ENCODE peak calls at places on chromosomes 12 and 14, in nine cellular contexts. X is IMR-90, N is heart left ventricle, D is A549, Q is transverse colon, P is HCT116, G is body of pancreas, H is sigmoid colon, S is ovary. T is an unnamed sample.

GRCh38 chr12:21169878-21170472 is 39.0 kb downstream of the SLCO1B1 start:
- DNase-seq in D (peak), P (peak), G (peak), H (no peak), Q (peak), X (peak), S (no peak), N (no peak), T (no peak)

GRCh38 chr14:99093532-99094517 is 178.2 kb downstream of the BCL11B start:
- DNase-seq in S (no peak), H (no peak), N (no peak), X (no peak), Q (no peak), G (no peak), P (no peak), D (no peak), T (no peak)

GRCh38 chr14:99077844-99078236 is 194.2 kb downstream of the BCL11B start:
- DNase-seq in Q (no peak), G (no peak), H (no peak), S (no peak), N (no peak), X (no peak), D (no peak), P (no peak), T (no peak)

GRCh38 chr14:80930836-80931389 is 10.6 kb downstream of the CEP128 start:
- DNase-seq in D (peak), P (no peak), H (no peak), G (no peak), X (peak), S (no peak), Q (peak), N (no peak), T (no peak)

GRCh38 chr12:60489071-60489470 is 893.2 kb downstream of the SLC16A7 start:
- DNase-seq in Q (no peak), S (no peak), X (peak), N (no peak), D (no peak), P (no peak), G (no peak), H (no peak), T (no peak)

GRCh38 chr14:99679996-99680395 is 4.1 kb upstream of the CYP46A1 start:
- DNase-seq in X (no peak), H (peak), S (peak), Q (no peak), D (no peak), P (no peak), G (no peak), N (no peak), T (no peak)

GRCh38 chr14:40252817-40253447 is 820.7 kb upstream of the FBXO33 start:
- DNase-seq in N (no peak), Q (no peak), S (no peak), X (no peak), P (peak), G (no peak), D (no peak), H (no peak), T (no peak)

GRCh38 chr12:18421840-18422239 is 160.5 kb downstream of the PIK3C2G start:
- DNase-seq in N (no peak), H (no peak), S (no peak), D (no peak), X (peak), Q (no peak), P (no peak), G (no peak), T (no peak)

GRCh38 chr14:97713023-97713422 is 915.8 kb downstream of the VRK1 start:
- DNase-seq in P (peak), G (no peak), H (no peak), S (no peak), D (peak), X (no peak), Q (no peak), N (no peak), T (no peak)

GRCh38 chr14:76951149-76951548 is 77.4 kb downstream of the IRF2BPL start:
- DNase-seq in X (no peak), Q (no peak), P (no peak), G (no peak), H (no peak), N (no peak), D (no peak), S (no peak), T (no peak)

GRCh38 chr12:90959538-90960139 is 4.7 kb upstream of the CCER1 start:
- DNase-seq in N (no peak), X (peak), P (peak), Q (no peak), S (no peak), D (peak), H (no peak), G (peak), T (no peak)

GRCh38 chr12:22415342-22416309 is 81.1 kb upstream of the ST8SIA1 start:
- DNase-seq in X (no peak), Q (no peak), P (no peak), H (no peak), S (no peak), G (peak), N (no peak), D (peak), T (no peak)

GRCh38 chr12:6871052-6871957 is 1.8 kb downstream of the SPSB2 start:
- DNase-seq in G (no peak), X (no peak), N (no peak), P (peak), Q (peak), D (peak), S (no peak), H (no peak), T (peak)

DNA sequence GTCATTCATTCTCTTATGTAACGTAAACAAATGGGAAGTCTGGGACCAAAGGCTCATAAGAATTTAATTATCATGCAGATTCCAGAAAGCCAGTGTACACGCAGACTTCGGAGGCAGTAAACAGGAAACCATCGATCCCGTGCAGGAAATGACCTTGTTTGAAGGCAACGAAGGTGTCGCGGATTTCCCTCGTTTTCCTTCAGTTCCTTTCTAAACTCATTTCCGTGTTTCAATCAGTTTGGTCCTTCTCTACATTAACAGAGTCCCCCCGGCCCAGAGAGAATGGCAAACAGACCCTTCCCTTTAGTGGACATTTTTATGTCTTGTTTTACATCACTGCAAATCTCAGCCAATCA is 6.3 kb upstream of the FOXJ2 start:
- DNase-seq in Q (no peak), P (no peak), X (no peak), G (no peak), H (no peak), N (no peak), S (no peak), D (no peak), T (peak)
- TF ChIP-seq POLR2A in Q (no peak), P (no peak), X (no peak), G (no peak), H (no peak), N (no peak), S (peak), D (no peak), T (peak)

GRCh38 chr12:32804301-32804700 is 48.6 kb upstream of the YARS2 start:
- DNase-seq in D (no peak), S (no peak), H (no peak), P (no peak), N (no peak), G (no peak), Q (no peak), X (no peak), T (no peak)

DNA sequence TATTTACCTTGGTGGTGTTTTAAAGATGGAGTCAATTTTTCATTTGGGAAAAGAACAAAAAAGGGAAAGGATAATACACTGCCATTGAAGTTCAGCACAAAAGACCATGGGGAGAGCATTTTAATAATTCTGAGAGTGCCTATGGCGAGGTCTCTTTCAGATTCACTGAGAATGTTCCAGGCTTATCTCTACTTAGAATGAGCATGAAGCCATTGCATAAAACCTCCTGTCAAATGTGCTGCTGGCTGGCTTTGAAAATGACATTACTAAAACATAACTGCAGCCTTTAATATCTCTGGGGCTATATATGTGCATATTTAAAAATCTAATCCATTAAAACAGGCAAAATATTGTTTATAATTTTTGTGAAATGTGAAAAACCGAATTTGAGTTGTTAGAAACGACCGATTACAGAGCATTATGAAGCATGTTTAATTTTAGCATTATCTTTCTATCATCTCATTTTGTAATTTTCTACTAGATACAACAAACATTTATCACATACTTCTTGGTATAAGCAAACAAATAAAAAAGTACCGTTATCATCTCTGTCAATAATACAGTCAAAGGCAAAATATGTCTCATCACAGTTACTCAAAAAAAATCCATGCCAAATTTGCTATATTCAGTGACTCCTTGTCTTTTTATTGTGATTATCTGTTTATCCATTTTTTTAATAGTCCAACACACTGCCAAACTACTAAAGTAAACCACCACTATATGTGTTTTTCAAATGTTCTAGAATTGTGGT is 45.7 kb upstream of the YARS2 start:
- DNase-seq in H (no peak), P (no peak), D (no peak), X (no peak), Q (no peak), N (no peak), G (no peak), S (no peak), T (no peak)
- TF ChIP-seq CTCF in H (no peak), P (no peak), D (no peak), X (no peak), Q (no peak), N (no peak), G (no peak), S (no peak), T (no peak)

DNA sequence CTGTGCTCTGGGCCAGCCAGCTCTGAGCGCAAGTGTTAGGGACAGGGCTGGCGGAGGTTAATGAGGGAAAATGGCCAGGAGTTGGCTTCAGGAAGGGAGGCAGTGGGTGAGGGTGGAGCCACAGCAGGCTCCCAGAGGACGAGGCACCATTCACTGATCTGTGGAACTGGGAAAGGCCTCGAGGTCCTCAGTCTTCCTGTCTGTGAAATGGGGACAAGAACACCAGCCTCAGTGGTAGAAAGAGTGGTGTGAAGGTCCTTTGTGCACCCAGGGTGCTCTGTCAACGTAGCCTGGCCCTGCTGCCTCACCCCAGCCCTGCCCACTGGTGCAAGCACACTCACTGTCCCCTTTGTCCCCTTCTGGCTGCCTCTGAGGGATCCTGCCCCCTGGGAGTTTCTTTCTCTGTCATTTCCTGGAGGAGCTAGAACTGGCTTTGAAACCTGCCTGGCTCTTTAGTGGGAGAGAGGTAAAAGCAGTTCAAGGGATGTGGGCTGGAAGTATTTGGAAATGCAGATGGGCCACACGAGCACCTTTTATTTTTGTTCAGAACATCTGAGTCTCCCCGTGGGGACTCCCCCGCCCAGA is 25.0 kb downstream of the SYNDIG1L start:
- DNase-seq in S (no peak), Q (no peak), H (no peak), X (no peak), D (no peak), P (no peak), G (no peak), N (no peak), T (no peak)
- TF ChIP-seq POLR2A in S (no peak), Q (no peak), H (no peak), X (no peak), D (no peak), P (no peak), G (no peak), N (no peak), T (no peak)

GRCh38 chr12:119808441-119808840 is 68.7 kb downstream of the CIT start:
- DNase-seq in N (no peak), P (no peak), G (no peak), X (peak), S (no peak), H (no peak), Q (no peak), D (no peak), T (no peak)

GRCh38 chr12:119807380-119807779 is 69.7 kb downstream of the CIT start:
- DNase-seq in N (no peak), P (no peak), G (peak), Q (no peak), X (no peak), S (no peak), D (no peak), H (no peak), T (no peak)

GRCh38 chr12:119803391-119803791 is 73.7 kb downstream of the CIT start:
- DNase-seq in H (no peak), P (no peak), Q (no peak), N (peak), G (no peak), S (peak), X (peak), D (no peak), T (no peak)

GRCh38 chr12:119802472-119802871 is 74.6 kb downstream of the CIT start:
- DNase-seq in P (no peak), H (peak), Q (peak), S (no peak), N (peak), G (peak), D (no peak), X (peak), T (no peak)

DNA sequence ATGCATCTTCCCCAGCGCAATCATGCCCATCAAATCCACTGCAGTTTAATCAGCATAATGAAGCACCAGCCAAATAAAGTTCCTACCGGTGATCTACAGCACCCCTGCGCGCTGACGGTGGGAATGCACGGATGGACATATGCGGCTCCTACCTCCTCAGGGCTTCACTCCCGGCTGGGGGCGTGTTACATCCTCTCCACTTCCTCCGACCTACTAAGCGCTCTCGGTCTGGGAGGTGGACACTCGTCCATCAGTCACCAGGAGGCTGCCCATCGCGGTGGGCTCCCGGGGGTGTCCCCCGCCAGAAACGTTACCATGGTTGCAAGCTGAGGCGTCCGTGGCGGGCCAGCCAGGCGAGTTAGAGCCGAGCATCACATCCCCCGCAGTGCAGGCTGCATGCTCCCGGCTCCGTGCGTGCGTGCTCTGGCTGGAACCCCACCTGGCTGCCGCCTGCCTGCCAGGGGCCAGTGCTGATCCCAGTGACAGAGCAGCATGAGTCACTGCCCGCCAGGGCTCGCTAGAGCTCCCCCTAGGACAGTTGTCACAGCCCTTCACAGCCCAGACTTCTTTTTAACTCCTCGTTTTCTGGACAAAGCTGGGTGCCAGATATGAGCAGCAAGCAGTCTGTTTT is 73.0 kb downstream of the CIT start:
- DNase-seq in S (peak), X (peak), G (peak), Q (no peak), P (peak), D (peak), H (peak), N (peak), T (no peak)
- TF ChIP-seq CTCF in S (no peak), X (peak), G (peak), Q (peak), P (peak), D (peak), H (no peak), N (peak), T (no peak)

GRCh38 chr12:57078519-57079404 is at the start of gene NEMP1:
- DNase-seq in D (peak), X (peak), P (peak), H (peak), S (peak), Q (peak), G (peak), N (peak), T (peak)
- TF ChIP-seq POLR2A in D (peak), X (peak), P (peak), H (peak), S (no peak), Q (peak), G (no peak), N (no peak), T (peak)

GRCh38 chr14:102943979-102944378 is 21.5 kb downstream of the AMN start:
- DNase-seq in X (no peak), S (no peak), G (no peak), Q (no peak), P (no peak), D (no peak), N (no peak), H (no peak), T (no peak)

GRCh38 chr14:102943454-102943853 is 21.0 kb downstream of the AMN start:
- DNase-seq in G (no peak), S (no peak), H (no peak), X (no peak), N (no peak), P (no peak), Q (no peak), D (no peak), T (peak)

GRCh38 chr14:102945346-102946130 is 23.1 kb downstream of the AMN start:
- DNase-seq in S (no peak), Q (no peak), D (no peak), H (no peak), G (no peak), X (peak), P (no peak), N (no peak), T (no peak)

GRCh38 chr14:102942069-102942468 is 19.6 kb downstream of the AMN start:
- DNase-seq in X (no peak), S (no peak), N (no peak), D (no peak), Q (no peak), H (no peak), G (no peak), P (no peak), T (no peak)

GRCh38 chr14:102944448-102945330 is 22.2 kb downstream of the AMN start:
- DNase-seq in Q (no peak), H (no peak), D (no peak), N (no peak), S (no peak), G (no peak), X (no peak), P (no peak), T (no peak)
- TF ChIP-seq CTCF in Q (no peak), H (no peak), D (no peak), N (no peak), S (no peak), G (no peak), X (no peak), P (no peak), T (no peak)

DNA sequence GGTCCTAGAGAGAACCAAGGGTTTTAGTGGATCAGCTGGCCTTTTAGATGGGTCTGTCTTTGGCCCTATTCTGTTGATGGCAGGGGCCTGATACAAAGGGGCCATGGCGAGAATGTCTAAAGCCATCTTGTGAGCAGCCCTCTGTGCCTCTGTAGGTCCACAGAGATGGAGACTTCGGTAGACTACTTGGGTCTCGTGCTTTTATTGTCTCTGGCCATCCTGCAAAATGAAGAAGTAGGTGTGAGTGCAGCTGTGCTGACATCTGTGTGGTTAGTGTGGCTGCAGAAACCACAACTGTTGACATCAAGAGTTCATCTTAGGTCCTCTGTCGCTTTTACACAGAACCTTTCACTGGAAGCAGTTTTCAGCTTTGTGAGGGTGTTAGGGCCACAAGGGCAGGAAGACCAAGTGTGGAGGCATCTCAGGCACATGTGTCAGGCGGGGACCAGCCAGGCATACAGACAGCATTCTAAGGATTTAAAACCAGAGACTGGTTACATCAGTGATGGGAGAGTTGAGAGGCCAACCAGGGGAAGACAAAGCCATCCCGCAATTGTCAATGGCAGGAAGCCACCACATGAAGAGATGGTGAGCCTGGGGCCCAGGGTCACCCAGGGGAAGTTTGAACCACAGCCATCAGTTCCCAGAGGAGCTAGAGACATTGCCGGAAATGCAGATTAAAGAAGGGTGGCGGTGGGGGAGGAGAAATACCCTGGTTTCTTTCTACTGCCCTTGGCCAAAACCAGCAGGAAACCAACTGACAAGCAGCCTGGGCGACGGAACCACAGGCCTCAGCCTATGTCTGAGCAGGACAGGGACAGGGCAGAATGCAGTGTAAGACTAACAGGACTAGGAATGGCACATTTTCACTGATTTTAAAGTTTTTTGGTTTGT is 13.0 kb upstream of the TPCN1 start:
- DNase-seq in G (no peak), P (no peak), S (no peak), D (no peak), Q (peak), H (peak), N (peak), X (peak), T (no peak)
- TF ChIP-seq POLR2A in G (no peak), P (no peak), S (no peak), D (no peak), Q (no peak), H (no peak), N (no peak), X (no peak), T (no peak)

DNA sequence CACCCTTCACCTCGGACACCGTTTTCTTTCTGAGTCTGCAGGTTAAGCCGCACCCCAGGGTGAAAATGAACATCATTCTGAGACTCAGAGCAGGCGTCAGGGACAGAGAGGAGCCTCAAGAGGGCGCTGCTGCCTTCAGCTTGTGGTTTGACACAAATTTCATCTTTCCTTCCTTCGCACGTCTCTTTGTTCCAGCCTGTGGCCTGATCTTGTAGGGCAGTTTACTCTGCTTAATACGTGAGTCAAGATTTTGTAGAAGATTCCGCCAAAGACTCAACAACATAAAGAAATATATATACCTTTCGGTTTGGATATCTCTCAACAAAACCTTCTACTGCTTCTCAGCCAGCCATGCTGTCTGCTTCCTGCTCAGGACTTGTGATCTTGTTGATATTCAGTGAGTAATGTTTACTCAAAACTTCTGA is 329.3 kb upstream of the OR4E1 start:
- DNase-seq in X (no peak), H (no peak), N (no peak), P (peak), D (peak), S (no peak), G (no peak), Q (peak), T (no peak)
- TF ChIP-seq CTCF in X (peak), H (no peak), N (peak), P (peak), D (peak), S (no peak), G (no peak), Q (peak), T (peak)

GRCh38 chr12:52278931-52279682 is 4.7 kb downstream of the KRT86 start:
- DNase-seq in Q (peak), S (peak), X (peak), D (peak), P (peak), G (peak), N (peak), H (peak), T (peak)
- TF ChIP-seq POLR2A in Q (no peak), S (no peak), X (peak), D (no peak), P (no peak), G (no peak), N (no peak), H (no peak), T (no peak)

T was measured in right lobe of liver.